ENCODE peak calls at places on chromosomes 11 and 22, in five cellular contexts. O is mesendoderm, S is fibroblast of lung, Z is mesenchymal stem cell, I is GM23248. N is an unnamed sample. For H3K4me1, the result is how much of the 10 kb centered on the place peaks cover.

GRCh38 chr11:112310867-112311266 is 50.2 kb upstream of the PLET1 start:
- DNase-seq in O (no peak), S (no peak), Z (no peak), I (no peak), N (no peak)

GRCh38 chr11:124793466-124794278 is 6.5 kb downstream of the MSANTD2 start:
- DNase-seq in O (peak), S (peak), Z (peak), I (peak), N (peak)

GRCh38 chr11:107505667-107506066 is 48.0 kb upstream of the CWF19L2 start:
- DNase-seq in O (no peak), S (no peak), Z (no peak), I (no peak), N (no peak)

GRCh38 chr11:61919113-61919840 is 1.9 kb upstream of the RAB3IL1 start:
- DNase-seq in O (no peak), S (no peak), Z (no peak), I (no peak), N (peak)

GRCh38 chr11:19742595-19743292 is 30.1 kb downstream of the NAV2 start:
- DNase-seq in O (peak), S (peak), Z (peak), I (peak), N (peak)

GRCh38 chr22:19038728-19039447 is 83.3 kb downstream of the DGCR2 start:
- DNase-seq in O (no peak), S (no peak), Z (no peak), I (no peak), N (no peak)

GRCh38 chr22:40196628-40197027 is 18.9 kb downstream of the TNRC6B start:
- DNase-seq in O (no peak), S (peak), Z (peak), I (peak), N (no peak)

GRCh38 chr22:43867839-43868652 is 5.7 kb upstream of the SULT4A1 start:
- DNase-seq in O (peak), S (peak), Z (peak), I (peak), N (peak)

GRCh38 chr22:30267382-30268302 is 991 bp upstream of the OSM start:
- DNase-seq in O (no peak), S (no peak), Z (no peak), I (no peak), N (no peak)

GRCh38 chr22:49087716-49088660 is 739.7 kb downstream of the BRD1 start:
- DNase-seq in O (no peak), S (no peak), Z (no peak), I (no peak), N (no peak)

GRCh38 chr11:110565344-110565684 is 135.6 kb downstream of the FDX1 start:
- DNase-seq in O (peak), S (peak), Z (peak), I (peak), N (no peak)

GRCh38 chr22:42324991-42325710 is 54.7 kb upstream of the TCF20 start:
- DNase-seq in O (no peak), S (no peak), Z (no peak), I (no peak), N (peak)

GRCh38 chr11:76823481-76824028 is 37.2 kb upstream of the ACER3 start:
- DNase-seq in O (peak), S (no peak), Z (peak), I (peak), N (peak)

GRCh38 chr11:58900479-58901420 is 38.5 kb upstream of the GLYATL1 start:
- DNase-seq in O (peak), S (peak), Z (peak), I (peak), N (peak)

GRCh38 chr11:17601206-17602075 is 54.4 kb downstream of the OTOG start:
- DNase-seq in O (peak), S (no peak), Z (no peak), I (no peak), N (peak)

GRCh38 chr22:40878937-40879336 is 17.0 kb upstream of the DNAJB7 start:
- DNase-seq in O (no peak), S (no peak), Z (no peak), I (no peak), N (no peak)

GRCh38 chr11:78742430-78742829 is 167.8 kb upstream of the NARS2 start:
- DNase-seq in O (no peak), S (peak), Z (no peak), I (peak), N (peak)

GRCh38 chr11:1841511-1842148 is 2.8 kb downstream of the TNNI2 start:
- DNase-seq in O (no peak), S (no peak), Z (no peak), I (no peak), N (no peak)

GRCh38 chr11:110251837-110252236 is 44.6 kb downstream of the RDX start:
- DNase-seq in O (no peak), S (peak), Z (peak), I (peak), N (no peak)

GRCh38 chr11:64745523-64746328 is 1.8 kb upstream of the RASGRP2 start:
- DNase-seq in O (peak), S (peak), Z (peak), I (peak), N (peak)

GRCh38 chr11:113014731-113015455 is 53.7 kb downstream of the NCAM1 start:
- DNase-seq in O (no peak), S (peak), Z (peak), I (peak), N (no peak)

GRCh38 chr11:110366234-110366633 is 63.5 kb upstream of the FDX1 start:
- DNase-seq in O (no peak), S (peak), Z (peak), I (no peak), N (no peak)

GRCh38 chr11:117107701-117108590 is 9.7 kb upstream of the SIK3 start:
- DNase-seq in O (no peak), S (peak), Z (peak), I (peak), N (no peak)

GRCh38 chr11:92383430-92383829 is 158.8 kb downstream of the FAT3 start:
- DNase-seq in O (peak), S (peak), Z (peak), I (peak), N (no peak)

GRCh38 chr22:50485221-50486131 is 1.2 kb upstream of the MIOX start:
- DNase-seq in O (no peak), S (no peak), Z (no peak), I (peak), N (no peak)

GRCh38 chr11:68546555-68546954 is 86.0 kb downstream of the PPP6R3 start:
- DNase-seq in O (peak), S (no peak), Z (peak), I (peak), N (no peak)
- H3K4me1 ChIP-seq in O (under half), S (under half), Z (under half), I (under half), N (under half)

DNA sequence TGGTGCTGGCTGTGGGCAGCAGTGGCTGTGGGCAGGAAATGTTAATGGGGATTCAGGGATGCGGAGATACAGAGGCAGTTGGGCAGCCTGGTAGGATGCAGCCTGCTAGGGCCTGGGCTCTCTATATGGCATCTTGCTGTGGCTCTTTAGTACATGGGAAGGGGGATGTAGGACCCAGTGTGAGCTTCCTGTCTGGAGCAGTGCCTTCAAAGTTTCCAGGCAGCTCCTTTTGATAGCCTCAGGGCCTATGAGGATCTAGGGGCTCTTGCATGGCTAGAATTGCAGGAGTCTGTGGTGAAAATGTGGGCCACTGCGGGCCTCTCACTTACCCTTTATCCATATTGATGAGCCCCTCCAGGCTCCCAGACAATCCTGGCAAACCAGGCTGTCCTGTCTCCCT is 213.2 kb upstream of the SNX19 start:
- DNase-seq in O (peak), S (no peak), Z (no peak), I (no peak), N (no peak)
- H3K9ac ChIP-seq in O (no peak), S (no peak), Z (no peak), I (no peak), N (no peak)

GRCh38 chr11:119375629-119376196 is 5.8 kb downstream of the USP2 start:
- DNase-seq in O (peak), S (peak), Z (peak), I (peak), N (peak)
- H3K4me1 ChIP-seq in O (under half), S (under half), Z (under half), I (under half), N (under half)

GRCh38 chr11:86153439-86153838 is 84.6 kb upstream of the PICALM start:
- DNase-seq in O (no peak), S (no peak), Z (no peak), I (no peak), N (no peak)

GRCh38 chr11:86156397-86156977 is 87.6 kb upstream of the PICALM start:
- DNase-seq in O (no peak), S (no peak), Z (no peak), I (no peak), N (no peak)

GRCh38 chr11:86157797-86158378 is 86.7 kb upstream of the EED start:
- DNase-seq in O (no peak), S (no peak), Z (no peak), I (no peak), N (no peak)

GRCh38 chr11:86152901-86153300 is 84.0 kb upstream of the PICALM start:
- DNase-seq in O (no peak), S (no peak), Z (no peak), I (peak), N (no peak)

DNA sequence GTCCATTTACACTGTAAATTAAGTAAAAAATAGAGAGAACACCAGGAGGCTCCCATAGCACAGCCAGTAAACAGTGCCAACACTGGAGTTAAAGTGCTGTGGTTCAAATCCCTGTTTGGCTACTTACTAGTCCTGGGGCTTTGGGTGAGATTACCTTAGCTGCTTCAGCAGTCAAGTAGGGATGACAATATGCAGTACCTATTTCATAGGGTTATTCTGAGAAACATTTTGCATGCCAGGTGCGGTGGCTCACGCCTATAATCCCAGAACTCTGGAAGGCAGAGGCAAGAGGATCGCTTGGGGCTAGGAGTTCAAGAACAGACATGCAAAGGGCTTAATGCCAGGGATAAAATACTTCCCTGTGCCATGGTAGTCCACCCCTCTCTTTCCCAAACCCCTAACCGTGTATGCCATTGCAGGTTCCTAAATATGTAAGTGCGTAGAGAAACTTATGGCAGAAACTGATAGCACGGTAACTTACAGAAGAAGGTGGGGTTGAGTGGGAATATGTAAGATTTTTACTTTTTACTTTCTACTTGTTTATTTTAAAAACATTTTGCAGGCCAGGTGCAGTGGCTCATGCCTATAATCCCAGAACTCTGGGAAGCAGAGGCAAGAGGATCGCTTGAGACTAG is 86.4 kb upstream of the PICALM start:
- DNase-seq in O (no peak), S (no peak), Z (no peak), I (no peak), N (no peak)
- H3K9ac ChIP-seq in O (no peak), S (no peak), Z (no peak), I (no peak), N (no peak)

GRCh38 chr22:46079861-46080821 is 70.2 kb upstream of the PPARA start:
- DNase-seq in O (no peak), S (peak), Z (no peak), I (peak), N (no peak)

GRCh38 chr22:46078241-46079092 is 71.9 kb upstream of the PPARA start:
- DNase-seq in O (no peak), S (peak), Z (no peak), I (peak), N (no peak)

GRCh38 chr22:46077669-46078099 is 72.6 kb upstream of the PPARA start:
- DNase-seq in O (no peak), S (no peak), Z (no peak), I (peak), N (no peak)

GRCh38 chr22:46081036-46081830 is 69.1 kb upstream of the PPARA start:
- DNase-seq in O (no peak), S (no peak), Z (no peak), I (peak), N (no peak)

DNA sequence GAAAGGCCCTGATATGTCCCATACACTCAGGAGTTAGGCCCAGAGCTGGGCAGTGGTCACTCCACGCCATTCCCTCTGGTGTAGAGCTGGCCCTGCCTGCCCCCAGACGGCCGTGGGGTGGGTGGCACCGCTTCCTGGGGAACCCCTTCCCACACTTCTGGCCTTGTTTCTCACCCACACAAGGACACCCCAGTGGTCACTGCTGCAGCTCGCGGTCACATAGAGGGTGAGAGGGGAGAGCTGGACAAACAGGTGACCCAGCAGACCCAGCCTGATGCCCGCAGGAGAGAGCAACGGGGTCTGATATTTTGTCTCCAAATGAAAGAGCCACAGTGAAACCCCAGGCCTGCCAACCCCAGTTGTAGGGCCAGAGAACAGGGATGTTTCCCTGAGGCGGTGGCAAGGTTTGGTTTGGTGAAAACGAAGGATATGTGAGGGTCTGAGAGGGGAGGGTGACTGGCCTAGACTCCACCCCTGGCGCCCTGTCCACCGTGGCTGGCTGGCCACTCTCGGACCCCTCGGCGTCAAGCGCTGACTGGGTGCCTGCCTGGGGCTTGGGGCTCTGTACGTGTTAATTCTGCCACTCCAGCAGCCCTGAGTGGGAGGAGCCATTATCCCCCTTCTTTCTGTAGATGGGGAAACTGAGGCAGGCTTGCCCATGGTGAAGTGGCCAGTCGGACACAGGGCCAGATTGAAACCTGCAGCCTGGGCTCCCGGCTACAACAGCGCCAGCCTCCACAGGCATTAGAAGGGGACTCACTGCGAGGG is 71.0 kb upstream of the PPARA start:
- DNase-seq in O (no peak), S (no peak), Z (no peak), I (peak), N (no peak)
- H3K4me1 ChIP-seq in O (under half), S (under half), Z (half or more), I (under half), N (under half)

GRCh38 chr11:67409781-67410368 is 5.6 kb upstream of the CARNS1 start:
- DNase-seq in O (peak), S (no peak), Z (no peak), I (no peak), N (peak)
- H3K9ac ChIP-seq in O (no peak), S (no peak), Z (no peak), I (no peak), N (peak)

DNA sequence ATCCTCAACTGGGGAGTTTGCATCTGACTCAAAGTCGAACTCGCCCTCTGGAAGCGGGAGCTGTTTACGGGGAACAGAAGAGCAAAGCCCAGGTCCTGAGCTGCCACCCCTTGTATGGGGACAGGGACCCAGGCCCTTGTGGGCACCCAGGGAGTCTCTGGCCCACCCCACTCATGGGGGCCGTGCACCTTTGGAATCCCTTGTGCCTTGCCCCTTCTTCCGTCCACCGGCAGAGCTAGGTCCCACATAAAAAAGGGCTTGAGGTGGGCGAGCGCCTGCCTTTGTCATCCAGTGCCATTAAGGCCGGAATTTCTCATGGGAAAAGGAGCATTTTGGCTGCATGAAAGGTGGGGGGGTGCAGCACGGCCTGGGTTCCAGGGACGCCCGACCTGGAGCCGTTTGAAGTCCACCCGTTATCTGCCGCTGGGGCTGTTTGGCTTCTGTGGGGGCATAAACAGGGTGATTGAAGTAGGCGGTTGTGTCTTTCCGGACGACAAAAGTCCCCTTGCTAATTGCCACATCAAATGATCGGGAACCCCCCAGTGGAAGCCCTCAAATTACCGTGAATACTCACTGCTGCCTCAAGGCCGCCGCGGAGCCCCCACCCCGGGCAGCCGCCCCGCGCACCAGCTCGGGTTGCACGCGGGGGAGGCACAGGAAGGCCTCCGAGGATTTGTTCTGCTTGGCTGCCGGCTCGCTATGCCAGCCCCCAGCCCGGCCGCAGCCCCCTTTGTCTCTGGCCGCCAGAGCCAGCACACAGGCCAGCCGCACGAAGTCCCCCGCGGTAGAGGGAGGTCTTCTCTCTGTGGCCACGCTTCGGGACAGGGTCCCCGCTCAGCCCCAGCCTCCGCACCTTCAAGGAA is 49.0 kb upstream of the FGF3 start:
- DNase-seq in O (no peak), S (no peak), Z (no peak), I (no peak), N (no peak)
- H3K4me1 ChIP-seq in O (under half), S (under half), Z (under half), I (under half), N (under half)

N was measured in colonic mucosa.